ENCODE peak calls at places on chromosomes 7 and 10, in eight cellular contexts. H is ACHN; L is occipital lobe; A is stimulated activated CD4-positive, alpha-beta T cell treated with anti-CD3 and anti-CD28 coated beads, Interleukin-1b, Interleukin-23, amount 100 ng/mL, for 1 hour; Q is left ventricle myocardium inferior; J is naive thymus-derived CD8-positive, alpha-beta T cell; B is NCI-H1092; V is adipocyte. M is an unnamed sample.

GRCh38 chr10:52623761-52624160 is 148.8 kb downstream of the MBL2 start:
- DNase-seq in H (no peak), L (no peak), A (no peak), Q (no peak), J (no peak), B (no peak), V (no peak), M (no peak)

GRCh38 chr10:69703766-69704191 is 73.7 kb downstream of the FAM241B start:
- DNase-seq in H (no peak), L (no peak), A (no peak), Q (no peak), J (no peak), B (no peak), V (peak; percentile 84), M (no peak)

GRCh38 chr7:101940151-101940550 is 122.7 kb downstream of the CUX1 start:
- DNase-seq in H (no peak), L (no peak), A (no peak), Q (no peak), J (no peak), B (no peak), V (no peak), M (no peak)

GRCh38 chr7:13727279-13727678 is 262.2 kb downstream of the ETV1 start:
- DNase-seq in H (no peak), L (no peak), A (no peak), Q (no peak), J (no peak), B (no peak), V (no peak), M (no peak)

GRCh38 chr7:11212080-11212711 is 238.5 kb downstream of the PHF14 start:
- DNase-seq in H (peak; percentile 80), L (peak; percentile 22), A (peak; percentile 2), Q (no peak), J (peak; percentile 53), B (peak; percentile 79), V (peak; percentile 89), M (peak; percentile 21)

GRCh38 chr7:128131701-128132100 is 100.5 kb upstream of the LRRC4 start:
- DNase-seq in H (no peak), L (no peak), A (no peak), Q (no peak), J (no peak), B (no peak), V (no peak), M (no peak)

GRCh38 chr10:79116801-79117723 is 48.3 kb downstream of the ZMIZ1 start:
- DNase-seq in H (no peak), L (no peak), A (no peak), Q (peak; percentile 57), J (no peak), B (no peak), V (no peak), M (no peak)

GRCh38 chr7:339062-339342 is 49.0 kb downstream of the FOXL3 start:
- DNase-seq in H (no peak), L (no peak), A (no peak), Q (no peak), J (no peak), B (no peak), V (no peak), M (no peak)

GRCh38 chr10:35640474-35640873 is 1.6 kb downstream of the FZD8 start:
- DNase-seq in H (peak; percentile 56), L (peak; percentile 30), A (no peak), Q (peak; percentile 69), J (peak; percentile 26), B (peak; percentile 20), V (peak; percentile 90), M (peak; percentile 23)

GRCh38 chr10:59830601-59831259 is 75.6 kb downstream of the CCDC6 start:
- DNase-seq in H (peak; percentile 63), L (no peak), A (no peak), Q (peak; percentile 26), J (peak; percentile 5), B (peak; percentile 47), V (peak; percentile 61), M (no peak)

GRCh38 chr7:65980478-65981250 is 1.3 kb downstream of the GUSB start:
- DNase-seq in H (no peak), L (no peak), A (no peak), Q (peak; percentile 65), J (peak; percentile 42), B (no peak), V (no peak), M (peak; percentile 3)

M was measured in nucleus accumbens.